ENCODE peak calls at places on chromosomes 1 and 21, in four cellular contexts. R, Y, V and Q are unnamed samples.
A peak's percentile ranks its signal among the peaks of the same experiment; 100 is the strongest.

GRCh38 chr21:45154511-45155508 is 80.4 kb downstream of the ADARB1 start:
- DNase-seq in R (no peak), Y (peak; percentile 33), V (no peak), Q (no peak)

GRCh38 chr1:214401666-214402065 is 120.7 kb downstream of the SMYD2 start:
- DNase-seq in R (no peak), Y (no peak), V (no peak), Q (no peak)

GRCh38 chr1:232561381-232561780 is 68.6 kb downstream of the SIPA1L2 start:
- DNase-seq in R (no peak), Y (no peak), V (no peak), Q (no peak)

GRCh38 chr1:227940791-227941241 is 6.9 kb downstream of the WNT9A start:
- DNase-seq in R (no peak), Y (peak; percentile 1), V (no peak), Q (no peak)

GRCh38 chr1:90723561-90724108 is 6.5 kb upstream of the BARHL2 start:
- DNase-seq in R (no peak), Y (no peak), V (no peak), Q (no peak)

GRCh38 chr21:37232274-37233018 is 34.7 kb downstream of the VPS26C start:
- DNase-seq in R (no peak), Y (no peak), V (no peak), Q (no peak)

GRCh38 chr1:117364240-117364639 is 3.0 kb upstream of the MAN1A2 start:
- DNase-seq in R (no peak), Y (no peak), V (no peak), Q (no peak)

GRCh38 chr1:15685820-15686219 is 1.7 kb downstream of the PLEKHM2 start:
- DNase-seq in R (no peak), Y (no peak), V (no peak), Q (no peak)

GRCh38 chr1:160837558-160838205 is 25.0 kb downstream of the CD244 start:
- DNase-seq in R (no peak), Y (peak; percentile 89), V (peak; percentile 53), Q (peak; percentile 23)

GRCh38 chr1:201531551-201532425 is 7.1 kb upstream of the NAV1 start:
- DNase-seq in R (no peak), Y (no peak), V (no peak), Q (peak; percentile 42)

GRCh38 chr1:173195596-173196088 is 11.5 kb downstream of the TNFSF4 start:
- DNase-seq in R (no peak), Y (no peak), V (peak; percentile 47), Q (no peak)

GRCh38 chr1:95640746-95641145 is 406.7 kb downstream of the RWDD3 start:
- DNase-seq in R (no peak), Y (no peak), V (no peak), Q (no peak)

GRCh38 chr1:212260557-212261342 is 24.5 kb upstream of the PPP2R5A start:
- DNase-seq in R (no peak), Y (no peak), V (no peak), Q (no peak)

GRCh38 chr1:229452956-229453801 is 19.3 kb upstream of the ACTA1 start:
- DNase-seq in R (no peak), Y (no peak), V (no peak), Q (no peak)

GRCh38 chr1:212118167-212118871 is 82.8 kb downstream of the DTL start:
- DNase-seq in R (no peak), Y (no peak), V (no peak), Q (no peak)

GRCh38 chr1:223639333-223639749 is 26.2 kb downstream of the CAPN8 start:
- DNase-seq in R (no peak), Y (no peak), V (no peak), Q (no peak)

GRCh38 chr1:108708726-108709660 is 3.7 kb upstream of the FNDC7 start:
- DNase-seq in R (no peak), Y (peak; percentile 68), V (peak; percentile 41), Q (no peak)

GRCh38 chr1:203177471-203178039 is 1.9 kb upstream of the MYBPH start:
- DNase-seq in R (no peak), Y (no peak), V (no peak), Q (no peak)

GRCh38 chr1:207672525-207673130 is 27.7 kb downstream of the CR1L start:
- DNase-seq in R (peak; percentile 45), Y (no peak), V (no peak), Q (no peak)